ENCODE peak calls at places on chromosome 7, in six cellular contexts. D is GM12878, A is GM12892, T is HepG2, O is H1, Y is K562. Q is an unnamed sample.

GRCh38 chr7:13105209-13105608 is 417.8 kb downstream of the ARL4A start:
- DNase-seq in D (no peak), A (no peak), T (no peak), O (no peak), Y (no peak), Q (no peak)

GRCh38 chr7:116153050-116153449 is 57.3 kb upstream of the TES start:
- DNase-seq in D (no peak), A (no peak), T (no peak), O (no peak), Y (no peak), Q (no peak)

GRCh38 chr7:44962483-44963251 is 16.1 kb downstream of the MYO1G start:
- DNase-seq in D (no peak), A (no peak), T (no peak), O (peak), Y (no peak), Q (no peak)

GRCh38 chr7:158559356-158559755 is 28.3 kb downstream of the PTPRN2 start:
- DNase-seq in D (no peak), A (no peak), T (no peak), O (no peak), Y (no peak), Q (no peak)

GRCh38 chr7:50838675-50839377 is 56.1 kb upstream of the GRB10 start:
- DNase-seq in D (no peak), A (no peak), T (no peak), O (no peak), Y (no peak), Q (no peak)

GRCh38 chr7:69652947-69653701 is 54.8 kb downstream of the AUTS2 start:
- DNase-seq in D (no peak), A (no peak), T (no peak), O (no peak), Y (no peak), Q (no peak)

GRCh38 chr7:85529197-85529596 is 342.3 kb upstream of the SEMA3D start:
- DNase-seq in D (no peak), A (no peak), T (no peak), O (no peak), Y (no peak), Q (no peak)

GRCh38 chr7:82444220-82445049 is 858 bp upstream of the CACNA2D1 start:
- DNase-seq in D (no peak), A (no peak), T (no peak), O (no peak), Y (no peak), Q (no peak)

GRCh38 chr7:14305233-14305866 is 315.9 kb upstream of the ETV1 start:
- DNase-seq in D (no peak), A (no peak), T (no peak), O (no peak), Y (no peak), Q (no peak)

GRCh38 chr7:14598978-14599377 is 303.6 kb downstream of the DGKB start:
- DNase-seq in D (no peak), A (no peak), T (no peak), O (no peak), Y (no peak), Q (no peak)

GRCh38 chr7:593324-594115 is 73.9 kb upstream of the PDGFA start:
- DNase-seq in D (peak), A (no peak), T (no peak), O (no peak), Y (no peak), Q (peak)

GRCh38 chr7:158120313-158120712 is 467.3 kb downstream of the PTPRN2 start:
- DNase-seq in D (no peak), A (no peak), T (no peak), O (no peak), Y (no peak), Q (no peak)

GRCh38 chr7:104152468-104152867 is 55.3 kb downstream of the ORC5 start:
- DNase-seq in D (no peak), A (no peak), T (no peak), O (no peak), Y (no peak), Q (no peak)

GRCh38 chr7:109945820-109946518 is 1145.0 kb upstream of the LRRN3 start:
- DNase-seq in D (no peak), A (no peak), T (no peak), O (no peak), Y (no peak), Q (no peak)

GRCh38 chr7:106111671-106112117 is 418 bp downstream of the SYPL1 start:
- DNase-seq in D (no peak), A (peak), T (peak), O (no peak), Y (peak), Q (peak)

GRCh38 chr7:47953822-47954221 is 5.6 kb upstream of the PKD1L1 start:
- DNase-seq in D (no peak), A (no peak), T (no peak), O (no peak), Y (no peak), Q (no peak)

GRCh38 chr7:118753464-118753863 is 529.0 kb downstream of the ANKRD7 start:
- DNase-seq in D (no peak), A (no peak), T (no peak), O (no peak), Y (no peak), Q (no peak)

GRCh38 chr7:12436896-12437535 is 33.4 kb upstream of the VWDE start:
- DNase-seq in D (no peak), A (no peak), T (no peak), O (no peak), Y (no peak), Q (no peak)

GRCh38 chr7:157397751-157398691 is 61.2 kb downstream of the DNAJB6 start:
- DNase-seq in D (no peak), A (no peak), T (peak), O (no peak), Y (peak), Q (no peak)

GRCh38 chr7:142298009-142298408 is 40.2 kb upstream of the PRSS58 start:
- DNase-seq in D (no peak), A (no peak), T (peak), O (no peak), Y (no peak), Q (no peak)

GRCh38 chr7:134651991-134652390 is 5.3 kb downstream of the BPGM start:
- DNase-seq in D (no peak), A (no peak), T (no peak), O (no peak), Y (no peak), Q (no peak)

GRCh38 chr7:28458732-28459131 is 46.4 kb downstream of the CREB5 start:
- DNase-seq in D (no peak), A (no peak), T (no peak), O (no peak), Y (no peak), Q (no peak)

GRCh38 chr7:117784315-117784714 is 88.9 kb downstream of the CTTNBP2 start:
- DNase-seq in D (no peak), A (no peak), T (no peak), O (no peak), Y (no peak), Q (no peak)

GRCh38 chr7:14892961-14893360 is 9.6 kb downstream of the DGKB start:
- DNase-seq in D (no peak), A (no peak), T (no peak), O (no peak), Y (no peak), Q (no peak)

GRCh38 chr7:122727354-122727753 is 24.6 kb upstream of the RNF148 start:
- DNase-seq in D (no peak), A (no peak), T (no peak), O (no peak), Y (no peak), Q (no peak)

GRCh38 chr7:159000859-159001435 is 143.7 kb downstream of the VIPR2 start:
- DNase-seq in D (no peak), A (no peak), T (no peak), O (no peak), Y (no peak), Q (no peak)

DNA sequence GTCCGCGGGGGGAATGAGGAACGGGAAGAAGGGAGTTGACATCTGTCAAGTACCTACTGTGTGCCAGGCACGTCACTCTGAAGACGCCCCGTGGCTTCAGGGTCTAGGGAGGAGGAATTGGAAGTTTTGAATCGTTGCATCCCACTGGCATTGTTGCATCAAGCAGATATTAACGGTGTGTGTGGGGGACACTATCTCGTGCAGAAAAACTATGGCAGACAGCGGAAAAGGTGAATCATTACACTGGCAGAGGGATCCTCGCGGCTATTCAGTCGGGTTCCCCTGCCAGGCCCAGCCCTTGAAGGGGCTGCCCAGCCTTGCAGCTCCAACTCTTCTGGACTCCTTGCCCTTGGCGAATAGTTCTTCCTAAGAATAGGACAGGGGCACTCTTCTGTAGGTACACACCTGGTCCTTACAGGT is 1.0 kb upstream of the KIAA1549 start:
- DNase-seq in D (no peak), A (no peak), T (no peak), O (peak), Y (no peak), Q (no peak)
- TF ChIP-seq TAF1 in D (no peak), A (no peak), T (no peak), O (no peak), Y (no peak), Q (no peak)

GRCh38 chr7:130887182-130888016 is 153.4 kb upstream of the KLF14 start:
- DNase-seq in D (no peak), A (no peak), T (peak), O (peak), Y (no peak), Q (no peak)
- TF ChIP-seq POLR2A in D (peak), A (no peak), T (no peak), O (no peak), Y (no peak), Q (no peak)

DNA sequence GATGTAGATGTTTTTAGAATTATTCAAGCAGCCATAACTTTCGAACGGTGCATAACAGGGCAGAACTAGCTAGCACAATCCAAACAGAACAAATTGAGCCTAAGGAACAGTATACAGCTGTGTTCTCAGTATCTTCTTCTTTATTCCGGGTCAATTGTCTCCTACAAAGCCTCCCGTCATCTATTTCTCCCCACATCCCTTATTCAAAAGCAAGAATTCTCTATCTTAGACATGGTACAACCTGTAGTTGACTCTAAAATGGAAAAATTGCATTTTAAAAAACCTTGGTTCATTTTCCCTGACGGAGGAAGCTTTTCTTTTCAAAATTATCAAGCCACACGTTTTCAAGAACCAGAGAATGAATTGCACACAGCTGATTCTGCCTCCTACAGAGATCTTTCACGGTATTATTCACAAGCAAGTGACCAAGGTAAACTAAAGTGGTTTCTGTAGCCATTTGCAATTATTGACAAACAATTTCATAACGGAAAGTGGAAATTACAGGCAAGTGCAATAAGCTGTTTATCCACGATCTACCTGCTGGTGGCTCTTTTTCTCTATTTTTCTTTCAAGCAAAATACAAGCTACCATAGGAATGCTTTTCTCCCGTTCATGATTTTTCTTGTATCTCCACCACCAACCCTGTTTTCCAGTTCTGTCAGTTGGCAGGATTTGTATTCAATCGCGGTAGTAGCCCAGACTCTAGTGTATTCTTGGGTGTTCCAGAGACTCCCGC is 2.3 kb downstream of the GRM8 start:
- DNase-seq in D (no peak), A (no peak), T (no peak), O (no peak), Y (no peak), Q (no peak)
- TF ChIP-seq TAF1 in D (no peak), A (no peak), T (no peak), O (no peak), Y (no peak), Q (no peak)

GRCh38 chr7:55572378-55573233 is at the start of gene VOPP1:
- DNase-seq in D (no peak), A (peak), T (peak), O (peak), Y (peak), Q (peak)

GRCh38 chr7:55570218-55570873 is 2.0 kb downstream of the VOPP1 start:
- DNase-seq in D (no peak), A (no peak), T (no peak), O (no peak), Y (no peak), Q (no peak)

GRCh38 chr7:55573234-55573504 is 867 bp upstream of the VOPP1 start:
- DNase-seq in D (no peak), A (no peak), T (no peak), O (no peak), Y (no peak), Q (no peak)

GRCh38 chr7:55570939-55571338 is 1.4 kb downstream of the VOPP1 start:
- DNase-seq in D (no peak), A (no peak), T (peak), O (no peak), Y (no peak), Q (no peak)

GRCh38 chr7:55571534-55572377 is 546 bp downstream of the VOPP1 start:
- DNase-seq in D (no peak), A (no peak), T (peak), O (peak), Y (peak), Q (no peak)
- TF ChIP-seq POLR2A in D (peak), A (peak), T (peak), O (peak), Y (peak), Q (no peak)

GRCh38 chr7:133237545-133237944 is 15.3 kb upstream of the EXOC4 start:
- DNase-seq in D (no peak), A (no peak), T (no peak), O (no peak), Y (no peak), Q (no peak)

GRCh38 chr7:133240302-133240701 is 12.6 kb upstream of the EXOC4 start:
- DNase-seq in D (no peak), A (no peak), T (no peak), O (no peak), Y (no peak), Q (no peak)

GRCh38 chr7:133230591-133231194 is 22.2 kb upstream of the EXOC4 start:
- DNase-seq in D (no peak), A (no peak), T (peak), O (peak), Y (peak), Q (peak)

GRCh38 chr7:133233142-133233541 is 19.7 kb upstream of the EXOC4 start:
- DNase-seq in D (no peak), A (no peak), T (no peak), O (no peak), Y (no peak), Q (no peak)

DNA sequence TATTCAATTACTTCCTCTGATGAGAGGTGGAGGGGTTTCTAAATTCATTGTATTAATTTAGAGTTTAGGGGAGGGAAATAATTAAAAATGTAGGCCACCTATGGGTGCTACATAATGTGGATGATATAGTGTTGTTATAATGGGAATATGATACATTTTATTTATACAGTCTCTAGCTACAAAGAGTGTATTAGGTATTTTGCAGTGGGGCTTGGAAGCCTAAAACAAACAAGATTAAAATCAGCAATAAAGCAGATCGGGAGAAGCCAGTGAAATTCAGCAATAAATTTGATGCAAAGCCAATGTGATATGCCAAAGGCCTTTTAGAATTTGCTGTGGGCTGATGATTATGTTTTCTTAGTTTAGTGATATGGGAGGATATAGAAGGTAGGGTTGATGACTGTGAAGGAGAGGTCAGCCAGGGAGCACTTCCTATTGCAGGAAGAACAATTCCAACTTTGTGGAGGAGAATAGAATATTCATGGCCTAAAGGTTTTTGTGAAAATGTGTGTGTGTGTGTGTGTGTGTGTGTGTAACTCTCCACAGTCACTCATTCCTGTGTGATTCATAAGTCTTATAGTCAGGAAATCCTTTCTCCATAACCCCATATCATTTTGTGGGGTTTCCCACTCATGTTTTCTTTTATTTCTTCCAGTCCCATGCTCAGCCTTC is 17.5 kb upstream of the EXOC4 start:
- DNase-seq in D (no peak), A (no peak), T (no peak), O (no peak), Y (no peak), Q (no peak)
- TF ChIP-seq TAF1 in D (no peak), A (no peak), T (no peak), O (no peak), Y (no peak), Q (no peak)

GRCh38 chr7:98618786-98619185 is 1.7 kb downstream of the NPTX2 start:
- DNase-seq in D (no peak), A (no peak), T (no peak), O (no peak), Y (no peak), Q (no peak)

GRCh38 chr7:98617960-98618418 is 904 bp downstream of the NPTX2 start:
- DNase-seq in D (no peak), A (no peak), T (no peak), O (no peak), Y (no peak), Q (no peak)

GRCh38 chr7:98619450-98620321 is 2.6 kb downstream of the NPTX2 start:
- DNase-seq in D (no peak), A (no peak), T (peak), O (no peak), Y (no peak), Q (no peak)

GRCh38 chr7:98616381-98617050 is 569 bp upstream of the NPTX2 start:
- DNase-seq in D (no peak), A (no peak), T (no peak), O (peak), Y (no peak), Q (no peak)

DNA sequence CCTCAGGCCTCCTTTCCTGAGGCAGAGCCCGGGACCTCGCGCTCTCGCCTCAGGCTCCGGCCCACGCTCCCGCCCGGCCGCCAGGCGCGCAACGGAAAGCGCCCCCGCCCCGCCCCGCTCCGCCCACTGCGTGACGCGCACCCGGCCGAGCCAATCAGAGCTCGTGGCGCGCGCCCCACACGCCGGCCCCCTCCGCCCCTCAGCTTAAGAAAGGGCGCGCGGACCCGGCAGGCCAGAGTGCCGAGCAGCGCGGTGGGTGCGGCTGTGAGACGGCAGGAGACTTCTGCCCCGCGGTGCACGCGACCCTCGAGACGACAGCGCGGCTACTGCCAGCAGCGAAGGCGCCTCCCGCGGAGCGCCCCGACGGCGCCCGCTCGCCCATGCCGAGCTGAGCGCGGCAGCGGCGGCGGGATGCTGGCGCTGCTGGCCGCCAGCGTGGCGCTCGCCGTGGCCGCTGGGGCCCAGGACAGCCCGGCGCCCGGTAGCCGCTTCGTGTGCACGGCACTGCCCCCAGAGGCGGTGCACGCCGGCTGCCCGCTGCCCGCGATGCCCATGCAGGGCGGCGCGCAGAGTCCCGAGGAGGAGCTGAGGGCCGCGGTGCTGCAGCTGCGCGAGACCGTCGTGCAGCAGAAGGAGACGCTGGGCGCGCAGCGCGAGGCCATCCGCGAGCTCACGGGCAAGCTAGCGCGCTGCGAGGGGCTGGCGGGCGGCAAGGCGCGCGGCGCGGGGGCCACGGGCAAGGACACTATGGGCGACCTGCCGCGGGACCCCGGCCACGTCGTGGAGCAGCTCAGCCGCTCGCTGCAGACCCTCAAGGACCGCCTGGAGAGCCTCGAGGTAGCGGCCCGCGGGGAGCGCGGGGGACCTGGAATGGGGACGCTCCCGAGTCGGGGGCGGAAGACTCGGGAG is at the start of gene NPTX2:
- DNase-seq in D (no peak), A (no peak), T (no peak), O (peak), Y (no peak), Q (no peak)
- TF ChIP-seq POLR2A in D (no peak), A (no peak), T (no peak), O (peak), Y (no peak), Q (no peak)